ENCODE peak calls at places on chromosomes 3 and 15, in six cellular contexts. T is A673, W is tibial artery, P is upper lobe of right lung, I is lung, G is GM23338. M is an unnamed sample. For H3K4me1, the result is how much of the 10 kb centered on the place peaks cover.

GRCh38 chr15:63231206-63231605 is 41.8 kb downstream of the RAB8B start:
- DNase-seq in P (no peak), T (no peak), W (no peak), G (no peak), I (no peak), M (no peak)

GRCh38 chr3:46665763-46666470 is 27.6 kb downstream of the ALS2CL start:
- DNase-seq in G (no peak), W (no peak), T (no peak), P (peak), I (no peak), M (no peak)

GRCh38 chr3:149114458-149114857 is 15.0 kb upstream of the HPS3 start:
- DNase-seq in I (no peak), G (no peak), P (no peak), T (no peak), W (no peak), M (no peak)

GRCh38 chr3:71195492-71195891 is 388.0 kb downstream of the FOXP1 start:
- DNase-seq in T (no peak), P (no peak), W (no peak), G (no peak), I (no peak), M (no peak)

GRCh38 chr3:52034212-52034611 is 22.2 kb downstream of the DUSP7 start:
- DNase-seq in P (no peak), W (no peak), T (no peak), G (no peak), I (no peak), M (no peak)

GRCh38 chr3:129037093-129037419 is 23.5 kb upstream of the GP9 start:
- DNase-seq in P (no peak), G (no peak), I (no peak), W (no peak), T (no peak), M (no peak)

GRCh38 chr15:80599359-80599758 is 95.8 kb upstream of the ABHD17C start:
- DNase-seq in I (no peak), G (no peak), W (no peak), T (no peak), P (no peak), M (no peak)

GRCh38 chr3:197501879-197502620 is 53.7 kb downstream of the BDH1 start:
- DNase-seq in T (peak), P (peak), I (peak), W (no peak), G (peak), M (no peak)

GRCh38 chr3:32508731-32509130 is 6.1 kb upstream of the CMTM6 start:
- DNase-seq in W (no peak), P (no peak), G (no peak), T (no peak), I (no peak), M (no peak)

GRCh38 chr15:68408971-68409370 is 23.0 kb downstream of the ITGA11 start:
- DNase-seq in G (no peak), P (peak), T (no peak), I (no peak), W (peak), M (no peak)

GRCh38 chr3:78204977-78205376 is 1165.1 kb downstream of the ROBO2 start:
- DNase-seq in G (peak), I (no peak), W (no peak), T (peak), P (no peak), M (no peak)

GRCh38 chr3:142647856-142648255 is 51.7 kb downstream of the PLS1 start:
- DNase-seq in I (no peak), G (no peak), P (no peak), T (no peak), W (no peak), M (no peak)

GRCh38 chr15:92328207-92328606 is 65.5 kb upstream of the ST8SIA2 start:
- DNase-seq in P (no peak), G (no peak), I (no peak), T (no peak), W (no peak), M (no peak)

GRCh38 chr15:84598250-84598649 is 2.6 kb upstream of the ZSCAN2 start:
- DNase-seq in P (no peak), I (no peak), G (peak), W (no peak), T (no peak), M (no peak)

GRCh38 chr3:43791246-43791645 is 100.5 kb downstream of the ABHD5 start:
- DNase-seq in I (no peak), W (no peak), G (no peak), P (no peak), T (no peak), M (no peak)

GRCh38 chr3:84074767-84075166 is 884.0 kb upstream of the CADM2 start:
- DNase-seq in W (no peak), I (no peak), P (no peak), G (no peak), T (no peak), M (no peak)

GRCh38 chr3:11565492-11565891 is 78.2 kb downstream of the VGLL4 start:
- DNase-seq in P (no peak), W (no peak), G (no peak), I (no peak), T (no peak), M (no peak)

GRCh38 chr3:50971487-50971924 is 296.8 kb downstream of the DOCK3 start:
- DNase-seq in I (peak), P (no peak), T (peak), W (no peak), G (peak), M (peak)

GRCh38 chr15:100635406-100636071 is 33.1 kb downstream of the ASB7 start:
- DNase-seq in P (no peak), I (no peak), W (no peak), G (peak), T (no peak), M (no peak)

GRCh38 chr3:143135150-143135549 is 15.6 kb downstream of the CHST2 start:
- DNase-seq in W (no peak), I (no peak), T (peak), G (no peak), P (no peak), M (no peak)

GRCh38 chr15:85831415-85832113 is 36.8 kb upstream of the KLHL25 start:
- DNase-seq in T (peak), I (peak), P (no peak), G (peak), W (peak), M (peak)

DNA sequence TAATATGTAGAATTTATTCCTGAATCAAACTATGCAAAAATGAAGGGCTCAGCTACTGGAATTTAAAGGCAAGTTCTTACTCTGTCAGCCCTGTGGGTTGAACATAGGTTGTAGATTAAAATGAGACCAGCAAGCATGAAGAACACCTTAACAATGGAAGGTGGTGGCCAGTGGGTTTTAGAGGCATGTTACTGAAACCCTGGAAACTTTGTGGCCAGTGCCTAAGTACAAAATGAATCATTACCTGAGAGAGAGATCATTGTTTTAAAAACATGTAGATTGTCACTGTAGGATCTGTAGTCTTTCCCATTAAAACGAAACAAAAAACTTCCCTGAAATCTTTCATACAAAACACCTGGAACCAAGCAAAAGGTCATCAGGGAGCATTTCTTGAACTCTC is 51.7 kb downstream of the TMEM108 start:
- DNase-seq in W (no peak), P (no peak), G (peak), T (no peak), I (no peak), M (no peak)
- H3K4me1 ChIP-seq in W (under half), P (under half), G (under half), T (under half), I (under half), M (under half)

GRCh38 chr3:138578141-138578540 is 15.9 kb downstream of the CEP70 start:
- DNase-seq in G (no peak), P (no peak), W (no peak), T (no peak), I (no peak), M (no peak)
- H3K4me3 ChIP-seq in G (no peak), P (no peak), W (no peak), T (no peak), I (no peak), M (no peak)

GRCh38 chr3:169295126-169295525 is 368.4 kb downstream of the MECOM start:
- DNase-seq in P (no peak), G (peak), I (no peak), T (peak), W (no peak), M (peak)
- TF ChIP-seq CTCF in P (peak), G (peak), I (no peak), T (peak), W (no peak), M (peak)

DNA sequence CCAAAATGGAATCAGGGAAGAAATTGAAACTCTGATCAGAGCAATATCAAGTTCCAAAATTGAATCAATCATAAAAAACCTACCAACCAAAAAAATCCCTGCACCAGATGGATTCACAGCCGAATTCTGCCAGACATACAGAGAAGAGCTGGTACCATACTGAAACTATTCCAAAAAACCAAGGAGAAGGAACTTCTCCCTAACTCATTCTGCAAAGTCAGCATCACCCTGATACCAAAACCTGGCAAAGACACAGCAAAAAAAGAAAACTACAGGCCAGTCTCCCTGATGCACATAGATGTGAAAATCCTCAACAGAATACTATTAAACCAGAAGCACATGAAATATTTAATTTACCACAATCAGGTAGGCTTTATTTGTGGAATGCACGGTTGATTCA is 118.1 kb downstream of the MYRIP start:
- DNase-seq in P (no peak), T (no peak), W (no peak), I (no peak), G (no peak), M (no peak)
- H3K4me1 ChIP-seq in P (under half), T (under half), W (under half), I (under half), G (under half), M (under half)

GRCh38 chr15:65936317-65936716 is 67.0 kb downstream of the RAB11A start:
- DNase-seq in P (no peak), I (no peak), G (no peak), T (no peak), W (no peak), M (no peak)
- H3K4me3 ChIP-seq in P (no peak), I (no peak), G (no peak), T (no peak), W (no peak), M (no peak)

M was measured in Caco-2.